ENCODE peak calls at places on chromosome 19, in seven cellular contexts. One of them, this sample, is unnamed.

GRCh38 chr19:768424-768823 is 17.5 kb downstream of the MISP start:
- DNase-seq in H1: no peak
- DNase-seq in mesenchymal stem cell: peak
- DNase-seq in trophoblast cell: peak
- DNase-seq in neuronal stem cell: no peak
- DNase-seq in H9: no peak
- DNase-seq in mesendoderm: no peak
- DNase-seq in this sample: peak

GRCh38 chr19:31255174-31255862 is 93.9 kb downstream of the TSHZ3 start:
- DNase-seq in neuronal stem cell: no peak
- DNase-seq in mesenchymal stem cell: no peak
- DNase-seq in trophoblast cell: peak
- DNase-seq in H1: no peak
- DNase-seq in H9: no peak
- DNase-seq in mesendoderm: no peak
- DNase-seq in this sample: no peak

GRCh38 chr19:18310118-18310909 is 12.6 kb downstream of the LSM4 start:
- DNase-seq in H9: no peak
- DNase-seq in neuronal stem cell: no peak
- DNase-seq in H1: no peak
- DNase-seq in mesendoderm: no peak
- DNase-seq in trophoblast cell: no peak
- DNase-seq in mesenchymal stem cell: no peak
- DNase-seq in this sample: no peak

GRCh38 chr19:16199275-16199932 is 1.7 kb downstream of the AP1M1 start:
- DNase-seq in trophoblast cell: no peak
- DNase-seq in neuronal stem cell: no peak
- DNase-seq in H9: no peak
- DNase-seq in mesenchymal stem cell: no peak
- DNase-seq in mesendoderm: no peak
- DNase-seq in H1: no peak
- DNase-seq in this sample: no peak

GRCh38 chr19:29805026-29805925 is 6.5 kb upstream of the CCNE1 start:
- DNase-seq in mesenchymal stem cell: peak
- DNase-seq in H1: no peak
- DNase-seq in mesendoderm: no peak
- DNase-seq in neuronal stem cell: no peak
- DNase-seq in trophoblast cell: peak
- DNase-seq in H9: no peak
- DNase-seq in this sample: peak

GRCh38 chr19:29841209-29841558 is 29.4 kb downstream of the CCNE1 start:
- DNase-seq in H9: no peak
- DNase-seq in mesendoderm: peak
- DNase-seq in neuronal stem cell: no peak
- DNase-seq in trophoblast cell: no peak
- DNase-seq in H1: no peak
- DNase-seq in mesenchymal stem cell: peak
- DNase-seq in this sample: no peak

GRCh38 chr19:12668937-12669271 is 2.3 kb downstream of the WDR83 start:
- DNase-seq in neuronal stem cell: no peak
- DNase-seq in H9: no peak
- DNase-seq in H1: no peak
- DNase-seq in mesenchymal stem cell: peak
- DNase-seq in trophoblast cell: peak
- DNase-seq in mesendoderm: peak
- DNase-seq in this sample: peak

GRCh38 chr19:19372656-19373416 is 32.6 kb upstream of the GATAD2A start:
- DNase-seq in trophoblast cell: peak
- DNase-seq in H1: no peak
- DNase-seq in H9: peak
- DNase-seq in mesenchymal stem cell: peak
- DNase-seq in mesendoderm: peak
- DNase-seq in neuronal stem cell: no peak
- DNase-seq in this sample: peak

GRCh38 chr19:45076029-45076850 is at the start of gene ZNF296:
- DNase-seq in neuronal stem cell: peak
- DNase-seq in H9: peak
- DNase-seq in mesendoderm: peak
- DNase-seq in trophoblast cell: peak
- DNase-seq in mesenchymal stem cell: peak
- DNase-seq in H1: no peak
- DNase-seq in this sample: no peak

GRCh38 chr19:45798995-45799517 is 6.4 kb upstream of the DMWD start:
- DNase-seq in trophoblast cell: peak
- DNase-seq in mesenchymal stem cell: peak
- DNase-seq in mesendoderm: peak
- DNase-seq in H1: no peak
- DNase-seq in neuronal stem cell: no peak
- DNase-seq in H9: peak
- DNase-seq in this sample: peak

GRCh38 chr19:53549354-53549753 is 11.4 kb downstream of the ZNF331 start:
- DNase-seq in H1: no peak
- DNase-seq in mesenchymal stem cell: peak
- DNase-seq in trophoblast cell: peak
- DNase-seq in neuronal stem cell: no peak
- DNase-seq in mesendoderm: no peak
- DNase-seq in H9: no peak
- DNase-seq in this sample: peak

GRCh38 chr19:7992575-7992974 is 12.9 kb downstream of the ELAVL1 start:
- DNase-seq in mesendoderm: no peak
- DNase-seq in mesenchymal stem cell: no peak
- DNase-seq in trophoblast cell: no peak
- DNase-seq in neuronal stem cell: no peak
- DNase-seq in H9: no peak
- DNase-seq in H1: no peak
- DNase-seq in this sample: no peak

GRCh38 chr19:41591951-41592562 is 16.1 kb downstream of the CEACAM21 start:
- DNase-seq in mesendoderm: no peak
- DNase-seq in H9: no peak
- DNase-seq in mesenchymal stem cell: no peak
- DNase-seq in neuronal stem cell: no peak
- DNase-seq in trophoblast cell: no peak
- DNase-seq in H1: no peak
- DNase-seq in this sample: no peak

GRCh38 chr19:16441661-16442071 is 30.1 kb downstream of the EPS15L1 start:
- DNase-seq in mesenchymal stem cell: peak
- DNase-seq in trophoblast cell: peak
- DNase-seq in H9: peak
- DNase-seq in neuronal stem cell: peak
- DNase-seq in H1: no peak
- DNase-seq in mesendoderm: peak
- DNase-seq in this sample: no peak

GRCh38 chr19:19083413-19084178 is 19.8 kb downstream of the SLC25A42 start:
- DNase-seq in H9: no peak
- DNase-seq in neuronal stem cell: no peak
- DNase-seq in mesendoderm: no peak
- DNase-seq in trophoblast cell: no peak
- DNase-seq in mesenchymal stem cell: no peak
- DNase-seq in H1: no peak
- DNase-seq in this sample: no peak

GRCh38 chr19:6023085-6023682 is 45.2 kb upstream of the RANBP3 start:
- DNase-seq in mesendoderm: no peak
- DNase-seq in H9: no peak
- DNase-seq in neuronal stem cell: no peak
- DNase-seq in H1: no peak
- DNase-seq in trophoblast cell: peak
- DNase-seq in mesenchymal stem cell: peak
- DNase-seq in this sample: peak
- H3K18ac ChIP-seq in mesendoderm: no peak
- H3K18ac ChIP-seq in H9: no peak
- H3K18ac ChIP-seq in neuronal stem cell: no peak
- H3K18ac ChIP-seq in H1: no peak
- H3K18ac ChIP-seq in trophoblast cell: no peak
- H3K18ac ChIP-seq in mesenchymal stem cell: no peak
- H3K18ac ChIP-seq in this sample: peak

DNA sequence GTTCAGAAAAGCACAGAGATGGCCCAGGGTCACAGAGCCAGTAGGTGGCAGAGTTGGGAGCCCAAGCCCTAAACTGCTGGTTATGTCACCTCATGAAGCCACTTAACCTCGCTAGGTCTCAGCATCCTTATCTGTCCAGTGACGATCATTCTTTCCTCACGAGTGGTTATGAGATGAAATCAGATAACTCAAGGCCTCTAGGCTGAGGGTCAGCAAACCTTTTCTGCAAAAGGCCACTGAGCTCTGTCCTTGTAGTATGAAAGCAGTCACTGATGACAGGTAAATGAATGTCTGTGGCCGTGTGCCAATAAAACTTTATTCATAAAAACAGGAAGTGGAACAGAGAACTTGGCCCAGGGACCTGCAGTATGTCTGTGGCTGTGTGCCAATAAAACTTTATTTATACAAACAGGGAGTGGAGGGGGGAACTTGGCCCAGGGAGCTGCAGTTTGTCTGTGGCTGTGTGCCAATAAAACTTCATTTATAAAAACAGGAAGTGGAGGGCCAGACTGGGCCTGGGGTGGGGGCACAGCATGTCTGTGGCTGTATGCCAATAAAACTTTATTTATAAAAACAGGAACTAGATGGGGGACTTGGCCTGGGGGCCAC is 71.2 kb downstream of the GNG7 start:
- DNase-seq in mesenchymal stem cell: no peak
- DNase-seq in trophoblast cell: peak
- DNase-seq in H1: no peak
- DNase-seq in neuronal stem cell: no peak
- DNase-seq in H9: no peak
- DNase-seq in mesendoderm: peak
- DNase-seq in this sample: peak
- H3K18ac ChIP-seq in mesenchymal stem cell: no peak
- H3K18ac ChIP-seq in trophoblast cell: no peak
- H3K18ac ChIP-seq in H1: no peak
- H3K18ac ChIP-seq in neuronal stem cell: no peak
- H3K18ac ChIP-seq in H9: no peak
- H3K18ac ChIP-seq in mesendoderm: no peak
- H3K18ac ChIP-seq in this sample: no peak

GRCh38 chr19:5707576-5708575 is 12.1 kb downstream of the LONP1 start:
- DNase-seq in trophoblast cell: no peak
- DNase-seq in H9: no peak
- DNase-seq in mesenchymal stem cell: no peak
- DNase-seq in neuronal stem cell: no peak
- DNase-seq in mesendoderm: no peak
- DNase-seq in H1: no peak
- DNase-seq in this sample: no peak

GRCh38 chr19:5705552-5705951 is 14.4 kb downstream of the LONP1 start:
- DNase-seq in H9: no peak
- DNase-seq in H1: no peak
- DNase-seq in mesendoderm: no peak
- DNase-seq in neuronal stem cell: no peak
- DNase-seq in mesenchymal stem cell: no peak
- DNase-seq in trophoblast cell: no peak
- DNase-seq in this sample: no peak

GRCh38 chr19:5706876-5707573 is 12.9 kb downstream of the LONP1 start:
- DNase-seq in mesenchymal stem cell: no peak
- DNase-seq in neuronal stem cell: no peak
- DNase-seq in H9: no peak
- DNase-seq in trophoblast cell: no peak
- DNase-seq in H1: no peak
- DNase-seq in mesendoderm: no peak
- DNase-seq in this sample: no peak

GRCh38 chr19:5700455-5701092 is 10.5 kb downstream of the RPL36 start:
- DNase-seq in H9: no peak
- DNase-seq in neuronal stem cell: no peak
- DNase-seq in mesendoderm: no peak
- DNase-seq in trophoblast cell: no peak
- DNase-seq in H1: no peak
- DNase-seq in mesenchymal stem cell: no peak
- DNase-seq in this sample: no peak

DNA sequence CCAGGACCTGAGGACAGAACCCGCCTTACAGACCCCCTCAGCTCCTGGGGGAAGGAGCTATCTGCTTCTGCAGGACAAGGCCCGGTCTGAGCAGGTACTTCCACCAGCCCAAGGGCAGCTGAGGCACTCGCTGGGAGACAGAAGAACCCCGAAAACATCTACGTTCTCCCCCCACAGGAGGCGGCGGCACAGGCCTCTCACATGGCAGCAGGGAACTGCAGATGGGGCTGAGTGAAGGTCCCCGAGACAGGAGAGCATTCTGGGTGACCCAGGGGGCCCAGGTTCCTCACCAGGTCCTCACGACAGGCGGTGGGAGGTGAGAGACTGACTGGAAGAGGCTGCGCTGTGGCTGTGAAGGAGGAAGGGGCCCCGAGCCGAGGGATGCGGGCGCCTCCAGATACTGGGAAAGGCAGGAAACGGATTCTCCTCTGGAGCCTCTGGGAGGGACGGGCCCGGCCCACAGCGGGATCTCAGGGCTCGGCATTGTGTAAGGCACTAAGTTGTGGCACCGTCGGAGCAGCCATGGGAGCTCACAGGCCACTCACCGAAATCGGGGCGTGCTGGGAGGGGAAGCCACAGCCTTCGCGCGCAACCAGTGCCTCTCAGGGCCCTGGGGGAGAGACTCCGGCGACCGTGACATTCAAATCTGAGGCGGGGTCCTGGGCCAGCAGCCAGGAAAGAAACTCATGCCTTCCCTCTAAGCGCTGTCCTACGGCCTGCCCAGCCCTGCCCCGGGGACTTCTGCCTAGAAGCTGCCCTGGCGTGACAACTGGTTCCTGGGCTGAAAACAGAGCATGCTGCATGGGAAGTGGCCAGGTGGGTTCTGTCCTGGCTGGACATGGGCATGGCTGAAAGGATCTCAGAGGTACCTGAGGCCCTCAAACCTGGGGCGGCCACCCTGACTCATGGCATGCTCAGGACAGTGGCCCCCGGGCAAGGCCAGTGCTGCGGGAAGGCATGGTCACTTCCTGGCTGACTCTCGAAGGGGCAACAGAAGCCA is 14.0 kb downstream of the RPL36 start:
- DNase-seq in mesendoderm: no peak
- DNase-seq in neuronal stem cell: no peak
- DNase-seq in H1: no peak
- DNase-seq in mesenchymal stem cell: no peak
- DNase-seq in H9: no peak
- DNase-seq in trophoblast cell: no peak
- DNase-seq in this sample: no peak
- H3K18ac ChIP-seq in mesendoderm: no peak
- H3K18ac ChIP-seq in neuronal stem cell: no peak
- H3K18ac ChIP-seq in H1: no peak
- H3K18ac ChIP-seq in mesenchymal stem cell: no peak
- H3K18ac ChIP-seq in H9: no peak
- H3K18ac ChIP-seq in trophoblast cell: no peak
- H3K18ac ChIP-seq in this sample: no peak

GRCh38 chr19:4094761-4095487 is 28.2 kb upstream of the ZBTB7A start:
- DNase-seq in trophoblast cell: no peak
- DNase-seq in H1: no peak
- DNase-seq in H9: no peak
- DNase-seq in mesendoderm: no peak
- DNase-seq in mesenchymal stem cell: no peak
- DNase-seq in neuronal stem cell: no peak
- DNase-seq in this sample: no peak
- H3K18ac ChIP-seq in trophoblast cell: no peak
- H3K18ac ChIP-seq in H1: no peak
- H3K18ac ChIP-seq in H9: no peak
- H3K18ac ChIP-seq in mesendoderm: no peak
- H3K18ac ChIP-seq in mesenchymal stem cell: no peak
- H3K18ac ChIP-seq in neuronal stem cell: peak
- H3K18ac ChIP-seq in this sample: no peak

This sample was measured in IMR-90.